ENCODE peak calls at places on chromosome 5, in eight cellular contexts. J is retina; Y is GF-D8; D is stimulated activated CD8-positive, alpha-beta memory T cell treated with anti-CD3 and anti-CD28 coated beads, Interleukin-2, amount 100 ng/mL, for 1 hour; X is omental fat pad; G is psoas muscle; V is HS-5; L is fibroblast of mammary gland. U is an unnamed sample.

GRCh38 chr5:134614461-134615085 is 18.1 kb downstream of the SAR1B start:
- DNase-seq in J (no peak), Y (no peak), D (no peak), X (no peak), G (no peak), V (no peak), L (no peak), U (no peak)

GRCh38 chr5:142432961-142433360 is 108.1 kb upstream of the SPRY4 start:
- DNase-seq in J (no peak), Y (no peak), D (no peak), X (no peak), G (no peak), V (no peak), L (no peak), U (no peak)

GRCh38 chr5:150522504-150523464 is 14.9 kb downstream of the NDST1 start:
- DNase-seq in J (no peak), Y (no peak), D (no peak), X (no peak), G (no peak), V (no peak), L (no peak), U (no peak)

GRCh38 chr5:90037646-90038045 is 371.9 kb downstream of the CETN3 start:
- DNase-seq in J (no peak), Y (no peak), D (no peak), X (no peak), G (no peak), V (no peak), L (peak; percentile 25), U (no peak)

GRCh38 chr5:149837680-149838269 is 106.8 kb downstream of the PDE6A start:
- DNase-seq in J (peak; percentile 56), Y (no peak), D (no peak), X (no peak), G (peak; percentile 74), V (no peak), L (peak; percentile 65), U (peak; percentile 69)

GRCh38 chr5:87002485-87002884 is 265.2 kb upstream of the RASA1 start:
- DNase-seq in J (no peak), Y (no peak), D (no peak), X (no peak), G (no peak), V (no peak), L (peak; percentile 2), U (no peak)

GRCh38 chr5:114412509-114413171 is 50.8 kb downstream of the KCNN2 start:
- DNase-seq in J (no peak), Y (no peak), D (no peak), X (no peak), G (no peak), V (peak; percentile 77), L (peak; percentile 79), U (no peak)

GRCh38 chr5:180115326-180116076 is 43.9 kb upstream of the RNF130 start:
- DNase-seq in J (no peak), Y (no peak), D (no peak), X (no peak), G (no peak), V (no peak), L (no peak), U (no peak)

GRCh38 chr5:54886866-54887265 is 98.5 kb downstream of the ESM1 start:
- DNase-seq in J (peak; percentile 65), Y (no peak), D (no peak), X (no peak), G (no peak), V (no peak), L (no peak), U (no peak)

GRCh38 chr5:58241383-58241782 is 218.5 kb downstream of the PLK2 start:
- DNase-seq in J (no peak), Y (no peak), D (no peak), X (no peak), G (no peak), V (no peak), L (no peak), U (no peak)

GRCh38 chr5:68172314-68172713 is 43.2 kb upstream of the PIK3R1 start:
- DNase-seq in J (no peak), Y (no peak), D (no peak), X (no peak), G (peak; percentile 67), V (no peak), L (peak; percentile 16), U (no peak)

GRCh38 chr5:19880430-19880829 is 107.6 kb downstream of the CDH18 start:
- DNase-seq in J (no peak), Y (no peak), D (no peak), X (no peak), G (no peak), V (no peak), L (no peak), U (no peak)

GRCh38 chr5:72723584-72723983 is 92.9 kb upstream of the TNPO1 start:
- DNase-seq in J (no peak), Y (no peak), D (no peak), X (no peak), G (no peak), V (no peak), L (peak; percentile 6), U (no peak)

GRCh38 chr5:14322437-14323187 is 179.5 kb downstream of the TRIO start:
- DNase-seq in J (no peak), Y (no peak), D (no peak), X (no peak), G (no peak), V (no peak), L (no peak), U (no peak)

U was measured in Karpas-422.